ENCODE peak calls at places on chromosome X, in eight cellular contexts. E is Peyer's patch; W is stimulated activated CD4-positive, alpha-beta T cell treated with anti-CD3 and anti-CD28 coated beads, TNF-alpha, amount 100 ng/mL, for 48 hours; T is endothelial cell; P is astrocyte of the spinal cord; Y is T-helper 1 cell; N is NCI-H526 treated with DMSO at 0.1 percent for 48 hours; Z is mucosa of descending colon. X is an unnamed sample.

GRCh38 chrX:136529795-136530194 is 2.2 kb upstream of the VGLL1 start:
- DNase-seq in Z (no peak), P (no peak), T (no peak), N (no peak), E (no peak), Y (no peak), W (no peak), X (no peak)

GRCh38 chrX:37871626-37872302 is 24.4 kb upstream of the DYNLT3 start:
- DNase-seq in Y (no peak), E (no peak), N (no peak), T (no peak), Z (no peak), P (peak), W (no peak), X (no peak)

GRCh38 chrX:114841051-114841450 is 176.4 kb downstream of the IL13RA2 start:
- DNase-seq in N (no peak), Y (no peak), P (peak), W (no peak), T (no peak), E (no peak), Z (no peak), X (no peak)

GRCh38 chrX:151821226-151821625 is 86.7 kb downstream of the CNGA2 start:
- DNase-seq in W (no peak), P (no peak), Z (no peak), N (no peak), T (no peak), E (no peak), Y (no peak), X (no peak)

GRCh38 chrX:22090181-22090580 is 58.1 kb downstream of the PHEX start:
- DNase-seq in E (no peak), Z (no peak), N (no peak), W (no peak), Y (no peak), P (peak), T (no peak), X (no peak)

GRCh38 chrX:74343970-74344622 is 40.1 kb downstream of the ZCCHC13 start:
- DNase-seq in Z (no peak), Y (no peak), N (peak), E (peak), P (peak), W (peak), T (peak), X (peak)

GRCh38 chrX:125202486-125203378 is 116.9 kb upstream of the TEX13C start:
- DNase-seq in T (peak), P (no peak), W (no peak), Y (no peak), N (no peak), Z (peak), E (no peak), X (no peak)

GRCh38 chrX:13165266-13165665 is 120.8 kb upstream of the FAM9C start:
- DNase-seq in E (no peak), Y (no peak), W (no peak), T (no peak), Z (no peak), N (no peak), P (no peak), X (no peak)

GRCh38 chrX:119726900-119727555 is 31.4 kb upstream of the SOWAHD start:
- DNase-seq in P (no peak), N (no peak), E (no peak), Z (no peak), Y (no peak), W (no peak), T (no peak), X (no peak)